ENCODE peak calls at places on chromosomes 4 and X, in five cellular contexts. Z is H54, K is epithelial cell of prostate, U is HT-29, V is HepG2. G is an unnamed sample.

GRCh38 chr4:127586922-127587571 is 45.7 kb upstream of the INTU start:
- DNase-seq in U (peak; percentile 51), Z (peak; percentile 2), V (peak; percentile 49), K (no peak), G (no peak)

GRCh38 chr4:77820836-77821561 is 1.8 kb upstream of the CNOT6L start:
- DNase-seq in K (no peak), Z (peak; percentile 3), U (no peak), V (no peak), G (no peak)

GRCh38 chrX:16852617-16853179 is 17.5 kb downstream of the RBBP7 start:
- DNase-seq in U (no peak), Z (no peak), K (no peak), V (no peak), G (no peak)

GRCh38 chr4:152459326-152459725 is 76.6 kb downstream of the FBXW7 start:
- DNase-seq in U (no peak), V (no peak), Z (no peak), K (no peak), G (no peak)

GRCh38 chr4:54912155-54912554 is 213.2 kb downstream of the KDR start:
- DNase-seq in U (no peak), Z (no peak), K (no peak), V (no peak), G (no peak)

GRCh38 chr4:133588306-133588705 is 439.2 kb downstream of the PCDH10 start:
- DNase-seq in V (no peak), Z (no peak), K (no peak), U (no peak), G (no peak)

GRCh38 chrX:129979207-129979920 is 3.1 kb upstream of the BCORL1 start:
- DNase-seq in K (no peak), Z (no peak), V (no peak), U (no peak), G (no peak)

GRCh38 chr4:3369781-3370660 is 71.7 kb upstream of the HGFAC start:
- DNase-seq in V (no peak), K (no peak), U (no peak), Z (peak; percentile 57), G (no peak)

GRCh38 chr4:173424899-173425805 is 26.2 kb upstream of the SCRG1 start:
- DNase-seq in V (no peak), Z (peak; percentile 17), K (no peak), U (no peak), G (no peak)

GRCh38 chr4:7103599-7104365 is 35.9 kb upstream of the GRPEL1 start:
- DNase-seq in Z (no peak), U (peak; percentile 81), V (peak; percentile 86), K (no peak), G (no peak)

G was measured in SIG-M5.